ENCODE peak calls at places on chromosome 21, in nine cellular contexts. K is Right ventricle myocardium superior, I is NAMALWA, S is GM13976, F is cardiac fibroblast, Z is T-helper 2 cell, X is hepatic stellate cell, V is pancreas, C is LHCN-M2. O is an unnamed sample.

GRCh38 chr21:36454079-36454478 is 25.8 kb downstream of the CLDN14 start:
- DNase-seq in K (no peak), F (no peak), V (no peak), I (no peak), Z (no peak), C (no peak), S (no peak), X (no peak), O (no peak)

GRCh38 chr21:31473685-31474345 is 129.8 kb upstream of the TIAM1 start:
- DNase-seq in X (no peak), Z (no peak), S (no peak), K (no peak), I (no peak), V (no peak), F (no peak), C (no peak), O (peak)

GRCh38 chr21:35266546-35266945 is 217.4 kb upstream of the RUNX1 start:
- DNase-seq in S (no peak), Z (no peak), I (no peak), K (no peak), X (no peak), C (peak), V (no peak), F (no peak), O (no peak)

GRCh38 chr21:15809818-15810217 is 80.0 kb downstream of the USP25 start:
- DNase-seq in I (no peak), S (no peak), F (peak), C (peak), X (no peak), K (no peak), Z (no peak), V (no peak), O (peak)

GRCh38 chr21:42061866-42062542 is 9.1 kb upstream of the UMODL1 start:
- DNase-seq in S (no peak), F (no peak), K (no peak), I (peak), V (no peak), X (no peak), C (no peak), Z (peak), O (no peak)

GRCh38 chr21:45539796-45540600 is 2.2 kb downstream of the SLC19A1 start:
- DNase-seq in Z (peak), I (no peak), K (peak), F (no peak), C (no peak), V (peak), S (no peak), X (no peak), O (no peak)

GRCh38 chr21:42401164-42401563 is 2.5 kb upstream of the UBASH3A start:
- DNase-seq in C (no peak), K (no peak), F (peak), Z (no peak), S (no peak), X (no peak), V (no peak), I (no peak), O (peak)

GRCh38 chr21:19874521-19874920 is 1123.7 kb upstream of the NCAM2 start:
- DNase-seq in X (no peak), S (no peak), C (no peak), I (no peak), Z (no peak), V (no peak), K (no peak), F (no peak), O (no peak)

GRCh38 chr21:37787456-37787855 is 128.8 kb downstream of the KCNJ6 start:
- DNase-seq in I (no peak), X (peak), F (peak), V (no peak), S (no peak), Z (no peak), K (no peak), C (peak), O (peak)

GRCh38 chr21:15895142-15896106 is 165.6 kb downstream of the USP25 start:
- DNase-seq in F (peak), X (no peak), S (no peak), V (no peak), Z (no peak), C (peak), K (no peak), I (no peak), O (peak)

GRCh38 chr21:46599251-46599572 is 5.7 kb downstream of the S100B start:
- DNase-seq in S (peak), F (peak), Z (no peak), V (no peak), K (no peak), X (peak), C (peak), I (no peak), O (peak)

GRCh38 chr21:34186119-34186719 is 112.8 kb downstream of the MRPS6 start:
- DNase-seq in I (no peak), V (no peak), K (no peak), S (no peak), F (peak), C (no peak), Z (no peak), X (no peak), O (no peak)

GRCh38 chr21:25243809-25244208 is 363.5 kb downstream of the MRPL39 start:
- DNase-seq in Z (no peak), I (no peak), F (no peak), X (no peak), V (no peak), C (no peak), K (no peak), S (no peak), O (no peak)

GRCh38 chr21:16250282-16250681 is 520.5 kb downstream of the USP25 start:
- DNase-seq in Z (no peak), I (no peak), S (no peak), F (no peak), K (no peak), V (no peak), C (no peak), X (no peak), O (no peak)

GRCh38 chr21:40160911-40161310 is 293.7 kb downstream of the PCP4 start:
- DNase-seq in F (no peak), K (no peak), X (no peak), Z (no peak), C (no peak), V (no peak), I (no peak), S (no peak), O (no peak)

GRCh38 chr21:29334717-29335428 is 36.2 kb downstream of the BACH1 start:
- DNase-seq in V (no peak), F (peak), C (peak), Z (no peak), K (no peak), S (no peak), I (no peak), X (no peak), O (peak)

GRCh38 chr21:34970566-34970965 is 78.5 kb downstream of the RUNX1 start:
- DNase-seq in K (no peak), S (no peak), F (no peak), Z (no peak), V (no peak), I (no peak), C (no peak), X (no peak), O (no peak)

GRCh38 chr21:46207920-46208571 is 20.5 kb downstream of the LSS start:
- DNase-seq in S (no peak), V (no peak), C (no peak), X (no peak), Z (no peak), F (no peak), K (peak), I (no peak), O (no peak)

GRCh38 chr21:42237577-42237976 is 18.6 kb downstream of the ABCG1 start:
- DNase-seq in V (peak), C (no peak), S (no peak), Z (no peak), K (peak), F (no peak), X (no peak), I (no peak), O (no peak)

GRCh38 chr21:31961027-31961426 is 88.2 kb downstream of the HUNK start:
- DNase-seq in I (no peak), F (no peak), S (no peak), V (no peak), Z (no peak), X (no peak), K (no peak), C (no peak), O (no peak)

GRCh38 chr21:44846485-44847260 is 26.8 kb downstream of the PTTG1IP start:
- DNase-seq in Z (no peak), K (peak), I (no peak), X (peak), C (peak), F (peak), V (no peak), S (peak), O (peak)

GRCh38 chr21:32233722-32234301 is 45.0 kb downstream of the MIS18A start:
- DNase-seq in V (no peak), C (no peak), I (no peak), X (no peak), Z (no peak), K (no peak), F (no peak), S (no peak), O (no peak)

GRCh38 chr21:44875341-44875740 is 1.9 kb upstream of the PTTG1IP start:
- DNase-seq in C (peak), I (peak), K (no peak), Z (no peak), F (peak), V (no peak), S (no peak), X (no peak), O (peak)

GRCh38 chr21:17045214-17045835 is 467.5 kb upstream of the CXADR start:
- DNase-seq in C (peak), F (peak), I (peak), V (no peak), X (peak), K (no peak), Z (no peak), S (no peak), O (peak)